ENCODE peak calls at places on chromosomes 7 and 10, in four cellular contexts. One of them, this sample, is unnamed. For H3K9me3, the result is how much of the 10 kb centered on the place peaks cover.

GRCh38 chr7:131604841-131605279 is 48.4 kb upstream of the PODXL start:
- DNase-seq in transverse colon: no peak
- DNase-seq in ovary: no peak
- DNase-seq in IMR-90: peak
- DNase-seq in this sample: no peak

GRCh38 chr7:3106353-3106752 is 62.7 kb upstream of the CARD11 start:
- DNase-seq in ovary: no peak
- DNase-seq in transverse colon: no peak
- DNase-seq in IMR-90: no peak
- DNase-seq in this sample: peak

GRCh38 chr10:73823391-73823790 is 12.0 kb upstream of the NDST2 start:
- DNase-seq in ovary: no peak
- DNase-seq in IMR-90: no peak
- DNase-seq in transverse colon: no peak
- DNase-seq in this sample: no peak

GRCh38 chr7:142583424-142583823 is 165.8 kb upstream of the PRSS1 start:
- DNase-seq in ovary: no peak
- DNase-seq in IMR-90: peak
- DNase-seq in transverse colon: no peak
- DNase-seq in this sample: no peak

GRCh38 chr10:19480296-19480695 is 335.9 kb upstream of the PLXDC2 start:
- DNase-seq in ovary: no peak
- DNase-seq in transverse colon: no peak
- DNase-seq in IMR-90: peak
- DNase-seq in this sample: no peak

GRCh38 chr10:96338279-96338925 is 20.4 kb downstream of the OPALIN start:
- DNase-seq in ovary: no peak
- DNase-seq in IMR-90: no peak
- DNase-seq in transverse colon: no peak
- DNase-seq in this sample: no peak

GRCh38 chr7:8627322-8627721 is 193.9 kb downstream of the NXPH1 start:
- DNase-seq in ovary: no peak
- DNase-seq in IMR-90: no peak
- DNase-seq in transverse colon: no peak
- DNase-seq in this sample: no peak

GRCh38 chr10:84613336-84614021 is 285.1 kb downstream of the CCSER2 start:
- DNase-seq in transverse colon: peak
- DNase-seq in ovary: no peak
- DNase-seq in IMR-90: no peak
- DNase-seq in this sample: no peak

GRCh38 chr7:41472427-41473125 is 230.3 kb downstream of the INHBA start:
- DNase-seq in transverse colon: no peak
- DNase-seq in IMR-90: peak
- DNase-seq in ovary: no peak
- DNase-seq in this sample: no peak

GRCh38 chr7:128697301-128697905 is 25.3 kb downstream of the GARIN1A start:
- DNase-seq in ovary: no peak
- DNase-seq in transverse colon: peak
- DNase-seq in IMR-90: peak
- DNase-seq in this sample: peak

GRCh38 chr7:50837965-50838364 is 55.3 kb upstream of the GRB10 start:
- DNase-seq in IMR-90: peak
- DNase-seq in ovary: no peak
- DNase-seq in transverse colon: no peak
- DNase-seq in this sample: no peak

GRCh38 chr7:121994625-121995410 is 121.9 kb downstream of the PTPRZ1 start:
- DNase-seq in transverse colon: peak
- DNase-seq in IMR-90: peak
- DNase-seq in ovary: peak
- DNase-seq in this sample: peak

GRCh38 chr7:127690337-127690736 is 38.3 kb downstream of the SND1 start:
- DNase-seq in ovary: no peak
- DNase-seq in transverse colon: no peak
- DNase-seq in IMR-90: no peak
- DNase-seq in this sample: no peak

GRCh38 chr10:21649441-21649872 is 115.4 kb downstream of the MLLT10 start:
- DNase-seq in IMR-90: no peak
- DNase-seq in ovary: no peak
- DNase-seq in transverse colon: no peak
- DNase-seq in this sample: no peak

GRCh38 chr7:40760997-40761396 is 626.2 kb downstream of the SUGCT start:
- DNase-seq in transverse colon: no peak
- DNase-seq in ovary: no peak
- DNase-seq in IMR-90: no peak
- DNase-seq in this sample: no peak

GRCh38 chr10:46104071-46104585 is 58.1 kb upstream of the MSMB start:
- DNase-seq in ovary: no peak
- DNase-seq in transverse colon: no peak
- DNase-seq in IMR-90: no peak
- DNase-seq in this sample: no peak

GRCh38 chr10:98295907-98296306 is 27.9 kb upstream of the LOXL4 start:
- DNase-seq in transverse colon: no peak
- DNase-seq in ovary: no peak
- DNase-seq in IMR-90: peak
- DNase-seq in this sample: no peak

GRCh38 chr10:87826653-87827052 is 8.6 kb upstream of the ATAD1 start:
- DNase-seq in transverse colon: no peak
- DNase-seq in ovary: no peak
- DNase-seq in IMR-90: no peak
- DNase-seq in this sample: no peak

GRCh38 chr10:75203724-75204123 is 6.9 kb upstream of the VDAC2 start:
- DNase-seq in transverse colon: no peak
- DNase-seq in IMR-90: no peak
- DNase-seq in ovary: no peak
- DNase-seq in this sample: no peak

GRCh38 chr10:5496261-5497250 is 2.8 kb downstream of the CALML5 start:
- DNase-seq in transverse colon: no peak
- DNase-seq in IMR-90: no peak
- DNase-seq in ovary: no peak
- DNase-seq in this sample: no peak

GRCh38 chr7:54758702-54759665 is at the start of gene SEC61G:
- DNase-seq in transverse colon: peak
- DNase-seq in ovary: peak
- DNase-seq in IMR-90: peak
- DNase-seq in this sample: peak
- TF ChIP-seq POLR2A in transverse colon: peak
- TF ChIP-seq POLR2A in ovary: peak
- TF ChIP-seq POLR2A in IMR-90: peak
- TF ChIP-seq POLR2A in this sample: peak

DNA sequence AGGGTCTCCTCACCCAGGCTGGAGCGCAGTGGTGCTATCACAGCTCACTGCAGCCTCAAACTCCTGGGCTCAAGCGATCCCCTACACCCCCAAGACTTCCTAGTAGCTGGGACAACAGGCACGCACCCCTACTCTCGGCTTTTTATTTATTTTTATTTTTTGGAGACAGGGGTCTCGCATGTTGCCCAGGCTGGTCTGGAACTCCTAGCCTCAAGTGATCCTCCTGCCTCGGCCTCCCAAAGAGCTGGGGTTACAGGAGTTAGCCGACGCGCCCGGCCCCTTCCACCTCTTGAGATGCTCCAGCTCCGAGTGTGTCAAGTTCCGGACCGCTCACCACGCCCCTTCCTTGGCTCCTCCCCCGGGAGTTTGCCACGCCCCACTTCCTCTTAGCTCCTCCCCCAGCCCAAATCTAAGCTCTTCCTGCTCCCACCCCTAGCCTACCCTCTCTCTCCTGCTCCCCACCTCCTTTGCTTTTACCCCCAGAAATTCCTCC is 6.3 kb downstream of the NAT16 start:
- DNase-seq in IMR-90: no peak
- DNase-seq in ovary: no peak
- DNase-seq in transverse colon: no peak
- DNase-seq in this sample: peak
- H3K4me3 ChIP-seq in IMR-90: no peak
- H3K4me3 ChIP-seq in ovary: no peak
- H3K4me3 ChIP-seq in transverse colon: no peak
- H3K4me3 ChIP-seq in this sample: peak

GRCh38 chr7:264541-265191 is 25.3 kb upstream of the FOXL3 start:
- DNase-seq in IMR-90: no peak
- DNase-seq in transverse colon: peak
- DNase-seq in ovary: no peak
- DNase-seq in this sample: peak

GRCh38 chr7:261341-262250 is 28.4 kb upstream of the FOXL3 start:
- DNase-seq in IMR-90: no peak
- DNase-seq in ovary: no peak
- DNase-seq in transverse colon: no peak
- DNase-seq in this sample: peak

GRCh38 chr7:260441-261281 is 29.3 kb upstream of the FOXL3 start:
- DNase-seq in IMR-90: no peak
- DNase-seq in transverse colon: peak
- DNase-seq in ovary: no peak
- DNase-seq in this sample: peak

GRCh38 chr7:259751-260405 is 30.1 kb upstream of the FOXL3 start:
- DNase-seq in ovary: no peak
- DNase-seq in transverse colon: no peak
- DNase-seq in IMR-90: no peak
- DNase-seq in this sample: no peak

GRCh38 chr7:262251-262572 is 27.8 kb upstream of the FOXL3 start:
- DNase-seq in transverse colon: no peak
- DNase-seq in ovary: no peak
- DNase-seq in IMR-90: no peak
- DNase-seq in this sample: no peak
- H3K9me3 ChIP-seq in transverse colon: under half
- H3K9me3 ChIP-seq in ovary: under half
- H3K9me3 ChIP-seq in IMR-90: under half
- H3K9me3 ChIP-seq in this sample: under half

GRCh38 chr10:15879058-15879457 is 18.8 kb upstream of the MINDY3 start:
- DNase-seq in ovary: no peak
- DNase-seq in IMR-90: peak
- DNase-seq in transverse colon: no peak
- DNase-seq in this sample: no peak
- TF ChIP-seq POLR2A in ovary: no peak
- TF ChIP-seq POLR2A in IMR-90: no peak
- TF ChIP-seq POLR2A in transverse colon: no peak
- TF ChIP-seq POLR2A in this sample: no peak

GRCh38 chr10:7409045-7409731 is 1.6 kb downstream of the SFMBT2 start:
- DNase-seq in transverse colon: peak
- DNase-seq in ovary: peak
- DNase-seq in IMR-90: no peak
- DNase-seq in this sample: peak

GRCh38 chr10:7409732-7410168 is 1.1 kb downstream of the SFMBT2 start:
- DNase-seq in IMR-90: no peak
- DNase-seq in ovary: no peak
- DNase-seq in transverse colon: no peak
- DNase-seq in this sample: no peak

GRCh38 chr10:7410800-7411670 is at the start of gene SFMBT2:
- DNase-seq in ovary: peak
- DNase-seq in transverse colon: peak
- DNase-seq in IMR-90: peak
- DNase-seq in this sample: peak

GRCh38 chr10:7411671-7412481 is 1.0 kb upstream of the SFMBT2 start:
- DNase-seq in transverse colon: peak
- DNase-seq in IMR-90: no peak
- DNase-seq in ovary: peak
- DNase-seq in this sample: no peak

GRCh38 chr10:7410306-7410799 is 481 bp downstream of the SFMBT2 start:
- DNase-seq in ovary: peak
- DNase-seq in IMR-90: peak
- DNase-seq in transverse colon: peak
- DNase-seq in this sample: peak
- H3K4me3 ChIP-seq in ovary: peak
- H3K4me3 ChIP-seq in IMR-90: peak
- H3K4me3 ChIP-seq in transverse colon: peak
- H3K4me3 ChIP-seq in this sample: peak

DNA sequence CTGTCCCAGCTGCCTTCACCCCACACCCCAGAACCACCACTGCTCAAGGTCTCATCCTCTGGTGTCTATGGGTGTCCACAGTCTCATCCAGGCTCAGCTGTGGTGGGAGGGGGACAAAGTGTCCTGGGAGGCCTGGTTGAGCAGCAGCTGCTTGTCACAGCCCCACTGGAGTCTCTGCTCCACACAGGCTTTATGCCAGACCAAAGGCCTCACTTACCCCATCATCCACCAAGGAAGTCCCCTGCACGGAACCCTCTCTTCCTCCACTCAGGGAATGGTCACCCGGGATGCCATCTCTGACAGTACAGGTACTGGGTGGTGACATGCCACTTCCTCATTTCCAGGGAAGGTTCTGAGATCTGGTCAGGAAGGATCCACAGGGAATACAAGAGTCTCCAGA is 925.4 kb upstream of the ZNF722 start:
- DNase-seq in transverse colon: no peak
- DNase-seq in ovary: no peak
- DNase-seq in IMR-90: no peak
- DNase-seq in this sample: no peak
- H3K9me3 ChIP-seq in transverse colon: under half
- H3K9me3 ChIP-seq in ovary: under half
- H3K9me3 ChIP-seq in IMR-90: under half
- H3K9me3 ChIP-seq in this sample: under half